ENCODE peak calls at places on chromosomes 7 and 10, in nine cellular contexts. W is BE2C, G is astrocyte, O is hepatocyte, T is GM12865, C is tibial nerve, Y is keratinocyte, U is ascending aorta, B is mammary epithelial cell. Z is an unnamed sample.

GRCh38 chr7:103487419-103487818 is 41.4 kb upstream of the SLC26A5 start:
- DNase-seq in W (no peak), G (no peak), O (peak), T (no peak), C (no peak), Y (no peak), U (no peak), B (no peak), Z (no peak)

GRCh38 chr7:123271231-123271630 is 71.5 kb upstream of the SLC13A1 start:
- DNase-seq in W (no peak), G (peak), O (peak), T (no peak), C (no peak), Y (no peak), U (no peak), B (peak), Z (no peak)

GRCh38 chr10:56662765-56663447 is 301.8 kb upstream of the ZWINT start:
- DNase-seq in W (no peak), G (no peak), O (no peak), T (no peak), C (no peak), Y (no peak), U (no peak), B (no peak), Z (no peak)

GRCh38 chr7:7527047-7527446 is 8.6 kb downstream of the COL28A1 start:
- DNase-seq in W (no peak), G (no peak), O (no peak), T (no peak), C (no peak), Y (no peak), U (no peak), B (no peak), Z (no peak)

GRCh38 chr10:43965033-43965917 is 316.6 kb upstream of the ZNF32 start:
- DNase-seq in W (no peak), G (peak), O (no peak), T (peak), C (no peak), Y (no peak), U (peak), B (no peak), Z (peak)

GRCh38 chr7:77982926-77983550 is 184.5 kb downstream of the PHTF2 start:
- DNase-seq in W (no peak), G (peak), O (no peak), T (peak), C (no peak), Y (peak), U (no peak), B (peak), Z (no peak)

GRCh38 chr10:100569687-100570517 is 34.2 kb downstream of the HIF1AN start:
- DNase-seq in W (no peak), G (no peak), O (no peak), T (no peak), C (no peak), Y (no peak), U (peak), B (no peak), Z (no peak)

GRCh38 chr7:136957391-136957790 is 88.9 kb downstream of the CHRM2 start:
- DNase-seq in W (no peak), G (peak), O (no peak), T (no peak), C (no peak), Y (no peak), U (no peak), B (no peak), Z (no peak)

GRCh38 chr10:28463676-28464395 is 69.1 kb upstream of the WAC start:
- DNase-seq in W (no peak), G (no peak), O (no peak), T (no peak), C (no peak), Y (no peak), U (no peak), B (no peak), Z (peak)

GRCh38 chr10:132373241-132373955 is 23.6 kb upstream of the PWWP2B start:
- DNase-seq in W (no peak), G (no peak), O (no peak), T (no peak), C (no peak), Y (no peak), U (no peak), B (no peak), Z (peak)

GRCh38 chr7:77648742-77649338 is 47.4 kb upstream of the RSBN1L start:
- DNase-seq in W (no peak), G (no peak), O (no peak), T (no peak), C (no peak), Y (no peak), U (no peak), B (no peak), Z (no peak)

GRCh38 chr10:42836771-42837468 is 54.3 kb downstream of the BMS1 start:
- DNase-seq in W (no peak), G (peak), O (peak), T (no peak), C (no peak), Y (no peak), U (no peak), B (peak), Z (no peak)

GRCh38 chr7:1902231-1902855 is 232.3 kb downstream of the ELFN1 start:
- DNase-seq in W (peak), G (no peak), O (no peak), T (no peak), C (no peak), Y (no peak), U (no peak), B (no peak), Z (peak)

GRCh38 chr10:125026036-125026931 is 84.4 kb downstream of the ZRANB1 start:
- DNase-seq in W (no peak), G (no peak), O (no peak), T (no peak), C (no peak), Y (no peak), U (no peak), B (no peak), Z (no peak)

GRCh38 chr10:74738985-74739567 is 87.3 kb upstream of the KAT6B start:
- DNase-seq in W (no peak), G (no peak), O (no peak), T (peak), C (no peak), Y (no peak), U (no peak), B (no peak), Z (no peak)

GRCh38 chr7:21986101-21986500 is 40.4 kb upstream of the CDCA7L start:
- DNase-seq in W (no peak), G (no peak), O (no peak), T (no peak), C (no peak), Y (no peak), U (no peak), B (no peak), Z (no peak)

GRCh38 chr10:31944071-31944433 is 15.4 kb upstream of the ARHGAP12 start:
- DNase-seq in W (no peak), G (no peak), O (no peak), T (no peak), C (no peak), Y (no peak), U (no peak), B (no peak), Z (no peak)

GRCh38 chr7:129489491-129489890 is 12.8 kb upstream of the SMKR1 start:
- DNase-seq in W (no peak), G (peak), O (no peak), T (no peak), C (no peak), Y (no peak), U (no peak), B (no peak), Z (no peak)

GRCh38 chr7:156892086-156892800 is 740 bp downstream of the LMBR1 start:
- DNase-seq in W (peak), G (no peak), O (peak), T (peak), C (no peak), Y (no peak), U (peak), B (peak), Z (peak)

GRCh38 chr7:84112771-84113170 is 81.8 kb downstream of the SEMA3A start:
- DNase-seq in W (no peak), G (no peak), O (no peak), T (no peak), C (no peak), Y (no peak), U (no peak), B (no peak), Z (no peak)

GRCh38 chr7:73766556-73767229 is 3.4 kb downstream of the CLDN3 start:
- DNase-seq in W (no peak), G (no peak), O (no peak), T (peak), C (no peak), Y (no peak), U (no peak), B (no peak), Z (no peak)

GRCh38 chr7:7980134-7980533 is 11.5 kb downstream of the GLCCI1 start:
- DNase-seq in W (no peak), G (no peak), O (no peak), T (no peak), C (no peak), Y (no peak), U (no peak), B (no peak), Z (no peak)

GRCh38 chr7:77354484-77354883 is 61.7 kb downstream of the GSAP start:
- DNase-seq in W (no peak), G (no peak), O (no peak), T (no peak), C (no peak), Y (no peak), U (no peak), B (no peak), Z (no peak)

GRCh38 chr10:93751832-93752231 is 5.9 kb upstream of the LGI1 start:
- DNase-seq in W (peak), G (peak), O (peak), T (peak), C (no peak), Y (no peak), U (no peak), B (peak), Z (no peak)

GRCh38 chr10:61987951-61988379 is 86.5 kb downstream of the ARID5B start:
- DNase-seq in W (no peak), G (no peak), O (no peak), T (peak), C (no peak), Y (no peak), U (no peak), B (no peak), Z (no peak)

GRCh38 chr7:2017483-2017891 is 215.3 kb downstream of the MAD1L1 start:
- DNase-seq in W (peak), G (no peak), O (no peak), T (no peak), C (no peak), Y (no peak), U (peak), B (no peak), Z (no peak)

GRCh38 chr10:74189999-74190421 is 39.0 kb downstream of the ADK start:
- DNase-seq in W (no peak), G (peak), O (peak), T (peak), C (no peak), Y (no peak), U (no peak), B (peak), Z (no peak)

GRCh38 chr7:12685550-12685949 is 1.9 kb upstream of the ARL4A start:
- DNase-seq in W (peak), G (peak), O (peak), T (peak), C (no peak), Y (no peak), U (peak), B (no peak), Z (no peak)

GRCh38 chr7:4713183-4713784 is 31.2 kb downstream of the FOXK1 start:
- DNase-seq in W (no peak), G (peak), O (no peak), T (peak), C (no peak), Y (no peak), U (no peak), B (no peak), Z (peak)

GRCh38 chr10:121843379-121843778 is 84.5 kb downstream of the ATE1 start:
- DNase-seq in W (no peak), G (no peak), O (no peak), T (no peak), C (no peak), Y (no peak), U (no peak), B (no peak), Z (no peak)

GRCh38 chr10:5809541-5810154 is 3.6 kb downstream of the GDI2 start:
- DNase-seq in W (no peak), G (no peak), O (no peak), T (peak), C (no peak), Y (no peak), U (no peak), B (no peak), Z (no peak)

GRCh38 chr7:128887169-128888038 is 23.1 kb downstream of the KCP start:
- DNase-seq in W (peak), G (no peak), O (no peak), T (no peak), C (no peak), Y (no peak), U (no peak), B (no peak), Z (peak)

GRCh38 chr7:16644624-16644986 is 949 bp downstream of the ANKMY2 start:
- DNase-seq in W (peak), G (peak), O (peak), T (peak), C (peak), Y (no peak), U (peak), B (peak), Z (peak)

GRCh38 chr10:82742478-82742877 is 867.5 kb downstream of the NRG3 start:
- DNase-seq in W (no peak), G (peak), O (peak), T (no peak), C (no peak), Y (no peak), U (no peak), B (peak), Z (no peak)

GRCh38 chr7:43302211-43302711 is 189.8 kb downstream of the HECW1 start:
- DNase-seq in W (no peak), G (peak), O (peak), T (no peak), C (no peak), Y (peak), U (no peak), B (peak), Z (no peak)

DNA sequence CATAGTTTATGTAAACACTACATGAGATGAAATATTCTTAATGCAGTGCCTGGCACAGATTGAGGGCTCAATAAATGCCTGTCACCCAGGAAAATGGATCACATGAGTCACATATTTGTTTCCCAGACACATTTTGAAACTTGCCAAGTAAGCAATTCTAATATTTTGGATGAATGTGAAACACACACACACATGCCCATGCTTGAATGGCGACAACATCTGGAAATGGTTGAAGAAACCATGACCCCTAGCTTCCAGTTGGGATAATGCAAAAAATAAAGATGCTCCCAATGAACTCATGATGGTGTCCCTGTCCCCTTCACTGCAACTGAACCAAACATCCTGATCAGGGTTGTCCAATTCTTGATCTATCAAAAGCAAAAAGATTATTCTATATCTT is 797.3 kb downstream of the XPNPEP1 start:
- DNase-seq in W (no peak), G (no peak), O (no peak), T (no peak), C (no peak), Y (no peak), U (no peak), B (no peak), Z (no peak)
- TF ChIP-seq CTCF in W (peak), G (no peak), O (peak), T (no peak), C (no peak), Y (no peak), U (no peak), B (no peak), Z (no peak)

DNA sequence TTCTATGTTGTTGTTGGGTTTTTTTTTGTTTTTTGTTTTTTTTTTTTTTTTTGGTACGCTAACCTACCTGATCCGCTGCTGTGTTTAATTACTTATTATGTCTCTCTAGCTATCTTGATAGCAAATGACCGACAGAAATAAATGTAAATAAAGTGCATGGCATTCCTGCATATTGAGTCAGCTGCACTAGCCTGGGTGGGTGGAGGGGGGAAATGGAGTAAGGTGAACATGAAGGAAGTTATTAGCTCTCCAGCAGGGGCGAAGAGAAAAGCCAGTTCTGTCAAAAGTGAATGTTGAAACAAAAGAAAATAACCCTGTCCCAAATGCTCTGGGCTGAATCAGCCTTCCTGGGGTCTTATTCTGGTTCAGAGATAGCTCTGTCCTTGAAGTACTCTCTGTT is 210.7 kb upstream of the MDFIC start:
- DNase-seq in W (no peak), G (peak), O (no peak), T (no peak), C (no peak), Y (no peak), U (no peak), B (no peak), Z (no peak)
- H3K4me3 ChIP-seq in W (no peak), G (no peak), O (no peak), T (no peak), C (no peak), Y (no peak), U (no peak), B (no peak), Z (no peak)

DNA sequence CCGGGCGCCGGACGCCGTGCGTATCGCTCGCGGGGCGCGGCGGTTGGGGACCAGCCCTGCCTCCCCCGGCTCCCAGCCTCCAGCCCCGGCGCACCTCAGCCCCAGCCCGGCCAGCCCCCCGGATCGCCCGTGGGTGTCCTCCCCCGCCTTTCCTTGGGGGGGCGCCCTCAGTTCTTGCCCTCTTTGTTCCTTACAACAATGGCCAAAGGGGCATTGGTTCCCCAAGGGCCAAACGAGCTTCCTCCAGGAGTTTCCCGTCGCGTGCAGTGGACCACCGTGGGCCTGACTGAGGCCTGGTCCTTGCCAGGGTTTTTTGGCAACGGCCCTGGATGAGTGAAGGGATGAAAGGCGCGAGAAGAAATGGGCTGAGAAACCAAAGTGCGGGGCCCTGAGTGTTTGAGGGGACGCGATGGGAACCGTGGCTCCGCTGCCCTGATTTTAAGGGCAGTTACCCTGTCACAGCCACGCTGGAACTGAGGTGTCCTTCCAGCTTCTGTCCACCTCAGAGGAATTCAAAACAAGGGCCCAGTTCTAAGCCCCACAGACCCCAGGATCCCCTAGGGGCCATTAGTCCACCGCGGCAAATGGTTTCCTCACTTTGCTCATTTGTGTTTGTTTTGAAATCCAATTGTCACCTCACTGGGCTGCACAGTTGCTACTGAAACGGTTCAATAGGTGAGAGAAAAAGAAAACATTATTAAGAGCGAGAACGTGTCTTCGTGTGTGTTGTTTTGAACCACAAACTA is 1.4 kb downstream of the MACROH2A2 start:
- DNase-seq in W (peak), G (no peak), O (peak), T (no peak), C (no peak), Y (no peak), U (no peak), B (peak), Z (peak)
- TF ChIP-seq CTCF in W (peak), G (no peak), O (peak), T (peak), C (no peak), Y (peak), U (no peak), B (peak), Z (peak)

GRCh38 chr10:4372601-4373000 is 453.4 kb upstream of the AKR1E2 start:
- DNase-seq in W (peak), G (peak), O (peak), T (no peak), C (no peak), Y (no peak), U (no peak), B (no peak), Z (no peak)
- H3K4me3 ChIP-seq in W (no peak), G (no peak), O (no peak), T (no peak), C (no peak), Y (no peak), U (no peak), B (no peak), Z (no peak)

GRCh38 chr10:3106908-3107425 is 39.6 kb downstream of the PFKP start:
- DNase-seq in W (no peak), G (peak), O (no peak), T (no peak), C (no peak), Y (no peak), U (no peak), B (no peak), Z (no peak)

GRCh38 chr10:3103646-3104045 is 36.3 kb downstream of the PFKP start:
- DNase-seq in W (no peak), G (no peak), O (no peak), T (no peak), C (no peak), Y (no peak), U (no peak), B (no peak), Z (no peak)

GRCh38 chr10:3105905-3106304 is 38.6 kb downstream of the PFKP start:
- DNase-seq in W (no peak), G (no peak), O (no peak), T (no peak), C (no peak), Y (no peak), U (no peak), B (no peak), Z (no peak)

GRCh38 chr10:3104251-3104918 is 37.0 kb downstream of the PFKP start:
- DNase-seq in W (no peak), G (no peak), O (no peak), T (no peak), C (no peak), Y (no peak), U (no peak), B (no peak), Z (no peak)

DNA sequence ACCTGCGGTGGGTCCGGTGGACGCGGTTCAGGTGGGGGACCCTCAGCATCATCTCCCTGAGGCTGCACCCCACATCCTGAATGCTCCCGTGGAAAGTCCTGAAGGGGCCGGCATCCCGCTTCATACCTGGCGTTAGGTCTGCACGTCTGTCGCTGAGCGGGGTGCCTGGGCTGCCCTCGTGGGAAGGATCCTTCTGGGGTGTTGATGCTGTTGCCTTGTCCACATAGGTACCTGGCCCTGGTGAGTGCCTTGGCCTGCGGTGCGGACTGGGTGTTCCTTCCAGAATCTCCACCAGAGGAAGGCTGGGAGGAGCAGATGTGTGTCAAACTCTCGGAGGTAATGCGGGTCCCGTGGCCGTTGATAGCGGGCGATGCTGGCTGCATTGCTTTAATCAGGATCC is 37.8 kb downstream of the PFKP start:
- DNase-seq in W (no peak), G (no peak), O (no peak), T (no peak), C (no peak), Y (no peak), U (no peak), B (no peak), Z (no peak)
- TF ChIP-seq CTCF in W (no peak), G (no peak), O (no peak), T (no peak), C (no peak), Y (no peak), U (no peak), B (no peak), Z (no peak)